ENCODE peak calls at places on chromosomes 3 and 15, in five cellular contexts. D is WTC11, G is HCT116, O is GM12878, J is HepG2. W is an unnamed sample.

GRCh38 chr15:100723323-100723801 is 121.0 kb downstream of the ASB7 start:
- DNase-seq in D (no peak), G (peak), O (no peak), J (no peak), W (no peak)

GRCh38 chr3:187360523-187361060 is 7.6 kb upstream of the RTP4 start:
- DNase-seq in D (no peak), G (no peak), O (no peak), J (no peak), W (no peak)

GRCh38 chr15:100285641-100286295 is 56.0 kb downstream of the ADAMTS17 start:
- DNase-seq in D (no peak), G (no peak), O (no peak), J (no peak), W (no peak)

GRCh38 chr3:99753268-99753975 is 64.2 kb upstream of the CMSS1 start:
- DNase-seq in D (peak), G (peak), O (peak), J (peak), W (peak)

GRCh38 chr3:123733805-123734526 is 149.1 kb upstream of the HACD2 start:
- DNase-seq in D (no peak), G (no peak), O (no peak), J (peak), W (no peak)

GRCh38 chr3:42964286-42964685 is 14.8 kb upstream of the GASK1A start:
- DNase-seq in D (no peak), G (no peak), O (no peak), J (no peak), W (no peak)

GRCh38 chr15:64197425-64197824 is 34.6 kb upstream of the PPIB start:
- DNase-seq in D (no peak), G (no peak), O (no peak), J (no peak), W (no peak)

GRCh38 chr15:44536298-44536961 is 517 bp upstream of the EIF3J start:
- DNase-seq in D (peak), G (peak), O (no peak), J (peak), W (no peak)

GRCh38 chr15:65189102-65189740 is 4.1 kb upstream of the CLPX start:
- DNase-seq in D (peak), G (peak), O (no peak), J (peak), W (peak)

GRCh38 chr3:162391301-162391700 is 894.7 kb downstream of the OTOL1 start:
- DNase-seq in D (no peak), G (no peak), O (no peak), J (no peak), W (no peak)

GRCh38 chr3:136984837-136985236 is 27.1 kb downstream of the IL20RB start:
- DNase-seq in D (no peak), G (no peak), O (no peak), J (no peak), W (no peak)

GRCh38 chr15:62928996-62929350 is 113.6 kb upstream of the TPM1 start:
- DNase-seq in D (no peak), G (peak), O (no peak), J (peak), W (no peak)

GRCh38 chr3:69004183-69004582 is 9.3 kb downstream of the EOGT start:
- DNase-seq in D (no peak), G (no peak), O (no peak), J (no peak), W (no peak)

GRCh38 chr3:81580399-81580798 is 181.0 kb downstream of the GBE1 start:
- DNase-seq in D (no peak), G (no peak), O (no peak), J (no peak), W (no peak)

GRCh38 chr3:18425641-18426403 is 683 bp upstream of the SATB1 start:
- DNase-seq in D (peak), G (no peak), O (no peak), J (no peak), W (peak)

GRCh38 chr15:26439681-26440080 is 333.2 kb downstream of the GABRB3 start:
- DNase-seq in D (no peak), G (no peak), O (no peak), J (no peak), W (no peak)

GRCh38 chr3:127534564-127534963 is 56.0 kb downstream of the TPRA1 start:
- DNase-seq in D (no peak), G (no peak), O (no peak), J (no peak), W (no peak)

GRCh38 chr15:40471778-40472130 is 970 bp downstream of the CHST14 start:
- DNase-seq in D (peak), G (no peak), O (no peak), J (peak), W (no peak)

GRCh38 chr3:127209155-127209839 is 16.4 kb downstream of the PRR23E start:
- DNase-seq in D (no peak), G (no peak), O (no peak), J (no peak), W (no peak)

GRCh38 chr3:62665627-62666433 is 209.4 kb downstream of the CADPS start:
- DNase-seq in D (peak), G (peak), O (peak), J (peak), W (peak)

GRCh38 chr3:58679451-58679850 is 12.9 kb upstream of the FAM3D start:
- DNase-seq in D (no peak), G (no peak), O (no peak), J (no peak), W (no peak)

GRCh38 chr15:94793641-94794040 is 562.3 kb downstream of the MCTP2 start:
- DNase-seq in D (no peak), G (no peak), O (no peak), J (no peak), W (no peak)

GRCh38 chr3:57130426-57131209 is 34.5 kb downstream of the IL17RD start:
- DNase-seq in D (peak), G (no peak), O (no peak), J (no peak), W (no peak)

GRCh38 chr3:101873619-101874018 is 24.3 kb downstream of the NFKBIZ start:
- DNase-seq in D (no peak), G (no peak), O (no peak), J (no peak), W (no peak)

GRCh38 chr15:88650556-88650955 is 11.7 kb downstream of the ISG20 start:
- DNase-seq in D (no peak), G (no peak), O (no peak), J (no peak), W (no peak)

GRCh38 chr3:139646505-139646904 is 31.3 kb downstream of the NMNAT3 start:
- DNase-seq in D (no peak), G (no peak), O (no peak), J (no peak), W (no peak)

GRCh38 chr3:27219127-27219860 is 149.9 kb downstream of the NEK10 start:
- DNase-seq in D (no peak), G (no peak), O (no peak), J (no peak), W (no peak)

GRCh38 chr15:55993804-55994539 is 560 bp upstream of the NEDD4 start:
- DNase-seq in D (peak), G (peak), O (no peak), J (peak), W (peak)

GRCh38 chr3:180383332-180384020 is 218.5 kb upstream of the TTC14 start:
- DNase-seq in D (no peak), G (no peak), O (no peak), J (no peak), W (peak)

GRCh38 chr3:56251343-56251945 is 216.8 kb downstream of the ERC2 start:
- DNase-seq in D (peak), G (peak), O (peak), J (peak), W (peak)

GRCh38 chr15:73225358-73226015 is 143.3 kb downstream of the HCN4 start:
- DNase-seq in D (peak), G (no peak), O (no peak), J (no peak), W (peak)

GRCh38 chr3:43686333-43686699 is 4.4 kb upstream of the ABHD5 start:
- DNase-seq in D (no peak), G (no peak), O (no peak), J (no peak), W (no peak)

GRCh38 chr3:13234664-13235063 is 161.4 kb upstream of the IQSEC1 start:
- DNase-seq in D (no peak), G (no peak), O (no peak), J (no peak), W (no peak)

GRCh38 chr3:54307616-54308180 is 185.3 kb downstream of the CACNA2D3 start:
- DNase-seq in D (no peak), G (no peak), O (no peak), J (no peak), W (no peak)

GRCh38 chr15:59537384-59537783 is 74.2 kb upstream of the GCNT3 start:
- DNase-seq in D (no peak), G (no peak), O (no peak), J (no peak), W (no peak)

GRCh38 chr15:59536553-59536952 is 75.0 kb upstream of the GCNT3 start:
- DNase-seq in D (no peak), G (no peak), O (no peak), J (no peak), W (no peak)

GRCh38 chr15:59539799-59540198 is 71.8 kb upstream of the GCNT3 start:
- DNase-seq in D (no peak), G (no peak), O (no peak), J (no peak), W (no peak)

GRCh38 chr15:59540654-59541053 is 70.9 kb upstream of the GCNT3 start:
- DNase-seq in D (no peak), G (no peak), O (no peak), J (no peak), W (no peak)

DNA sequence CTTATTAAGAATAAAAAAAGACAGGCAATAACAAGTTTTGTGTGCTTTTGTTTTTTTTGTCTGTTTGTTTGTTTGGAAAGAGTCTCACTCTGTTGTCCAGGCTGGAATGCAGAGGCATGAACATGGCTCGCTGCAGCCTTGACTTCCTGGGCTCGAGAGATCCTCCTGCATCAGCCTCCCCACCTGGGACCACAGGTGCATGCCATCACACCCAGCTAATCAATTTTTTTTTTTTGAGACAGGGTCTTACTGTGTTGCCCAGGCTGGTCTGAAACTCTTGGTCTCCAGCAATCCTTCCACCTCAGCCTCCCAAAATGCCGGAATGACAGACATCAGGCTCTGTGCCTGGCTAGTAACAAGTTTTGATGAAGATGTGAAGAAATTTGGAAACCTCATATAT is 73.1 kb upstream of the GCNT3 start:
- DNase-seq in D (no peak), G (no peak), O (no peak), J (no peak), W (no peak)
- TF ChIP-seq MAX in D (no peak), G (no peak), O (no peak), J (no peak), W (no peak)

GRCh38 chr3:185175370-185175987 is 22.6 kb upstream of the C3orf70 start:
- DNase-seq in D (peak), G (no peak), O (peak), J (peak), W (peak)
- TF ChIP-seq MAX in D (peak), G (no peak), O (no peak), J (peak), W (peak)

GRCh38 chr15:33067456-33067855 is 127.1 kb downstream of the FMN1 start:
- DNase-seq in D (no peak), G (no peak), O (no peak), J (no peak), W (no peak)

GRCh38 chr15:33066584-33066983 is 127.9 kb downstream of the FMN1 start:
- DNase-seq in D (no peak), G (no peak), O (no peak), J (no peak), W (no peak)

GRCh38 chr15:33068531-33068990 is 126.0 kb downstream of the FMN1 start:
- DNase-seq in D (no peak), G (no peak), O (no peak), J (peak), W (no peak)

GRCh38 chr15:33068007-33068441 is 126.5 kb downstream of the FMN1 start:
- DNase-seq in D (peak), G (no peak), O (no peak), J (peak), W (peak)

GRCh38 chr15:33064878-33065277 is 129.6 kb downstream of the FMN1 start:
- DNase-seq in D (no peak), G (no peak), O (no peak), J (no peak), W (no peak)
- TF ChIP-seq MAX in D (no peak), G (no peak), O (no peak), J (no peak), W (no peak)

GRCh38 chr3:50095352-50095998 is 6.8 kb downstream of the RBM5 start:
- DNase-seq in D (no peak), G (no peak), O (no peak), J (no peak), W (no peak)

GRCh38 chr3:50102558-50102957 is 13.8 kb downstream of the RBM5 start:
- DNase-seq in D (no peak), G (no peak), O (no peak), J (no peak), W (no peak)

GRCh38 chr3:50100956-50101845 is 12.5 kb downstream of the RBM5 start:
- DNase-seq in D (no peak), G (no peak), O (no peak), J (no peak), W (no peak)
- TF ChIP-seq MAX in D (no peak), G (no peak), O (no peak), J (no peak), W (no peak)

GRCh38 chr3:188403404-188403803 is 249.4 kb downstream of the LPP start:
- DNase-seq in D (no peak), G (no peak), O (no peak), J (no peak), W (no peak)

GRCh38 chr3:188404701-188405100 is 250.7 kb downstream of the LPP start:
- DNase-seq in D (no peak), G (no peak), O (no peak), J (no peak), W (no peak)

GRCh38 chr3:188404124-188404523 is 250.2 kb downstream of the LPP start:
- DNase-seq in D (no peak), G (no peak), O (no peak), J (no peak), W (no peak)

GRCh38 chr3:188411750-188412149 is 257.8 kb downstream of the LPP start:
- DNase-seq in D (no peak), G (no peak), O (no peak), J (no peak), W (no peak)

GRCh38 chr3:188407158-188407880 is 253.4 kb downstream of the LPP start:
- DNase-seq in D (no peak), G (no peak), O (no peak), J (no peak), W (no peak)
- TF ChIP-seq MAX in D (no peak), G (no peak), O (no peak), J (no peak), W (no peak)

GRCh38 chr3:186044973-186045372 is 63.9 kb downstream of the ETV5 start:
- DNase-seq in D (no peak), G (no peak), O (no peak), J (peak), W (no peak)

GRCh38 chr3:186044427-186044826 is 64.5 kb downstream of the ETV5 start:
- DNase-seq in D (no peak), G (no peak), O (no peak), J (peak), W (no peak)

GRCh38 chr3:186046838-186047237 is 62.1 kb downstream of the ETV5 start:
- DNase-seq in D (no peak), G (no peak), O (no peak), J (no peak), W (no peak)

GRCh38 chr3:186042036-186042435 is 66.9 kb downstream of the ETV5 start:
- DNase-seq in D (no peak), G (no peak), O (no peak), J (no peak), W (no peak)

GRCh38 chr3:186042521-186043202 is 66.2 kb downstream of the ETV5 start:
- DNase-seq in D (no peak), G (no peak), O (no peak), J (no peak), W (no peak)
- TF ChIP-seq MAX in D (no peak), G (no peak), O (no peak), J (no peak), W (no peak)

DNA sequence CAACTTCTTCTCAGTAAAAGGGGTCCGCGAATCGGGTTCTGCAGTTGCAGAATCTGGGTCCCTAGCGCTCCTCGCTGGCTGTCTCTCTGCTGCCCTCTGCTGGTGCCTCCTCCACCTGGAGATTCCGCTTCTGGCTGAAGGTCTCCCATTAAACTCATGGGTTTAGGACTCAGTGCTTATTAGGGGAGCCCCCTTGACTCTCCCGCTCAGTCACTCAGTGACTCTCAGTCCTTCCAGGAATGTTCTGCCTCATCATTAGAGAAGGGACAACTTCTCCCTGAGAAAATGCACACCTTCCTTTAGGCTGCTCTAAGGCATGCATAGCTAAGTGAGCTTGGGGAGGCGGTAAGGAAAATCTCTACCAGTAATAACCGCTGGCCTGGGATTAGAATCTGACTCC is 7.1 kb downstream of the CPN2 start:
- DNase-seq in D (peak), G (peak), O (no peak), J (peak), W (peak)
- TF ChIP-seq MAX in D (no peak), G (no peak), O (no peak), J (no peak), W (no peak)

GRCh38 chr3:82927309-82928253 is 1166.1 kb upstream of the GBE1 start:
- DNase-seq in D (no peak), G (no peak), O (no peak), J (peak), W (no peak)
- TF ChIP-seq MAX in D (no peak), G (no peak), O (no peak), J (no peak), W (no peak)

DNA sequence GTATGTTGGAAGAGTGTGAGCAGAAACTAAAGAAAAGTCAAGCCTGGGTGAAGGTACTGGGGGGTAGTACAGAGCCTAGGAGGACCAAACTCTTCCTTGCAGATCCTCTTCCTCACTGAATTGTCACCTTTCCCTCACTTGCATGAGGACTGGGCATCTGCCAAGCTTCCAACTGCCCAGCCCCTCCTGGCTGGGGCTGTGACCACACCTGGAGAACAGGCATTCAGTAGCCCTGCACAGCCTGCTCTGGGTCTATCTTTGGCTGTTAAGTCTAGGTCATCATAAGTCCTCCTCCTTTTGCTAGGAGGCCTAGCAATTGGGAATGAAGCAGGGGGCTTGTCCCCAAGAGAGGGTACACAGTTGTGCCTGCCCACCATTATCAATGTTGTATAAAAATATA is 55.2 kb downstream of the CAPN7 start:
- DNase-seq in D (no peak), G (no peak), O (no peak), J (no peak), W (no peak)
- TF ChIP-seq MAX in D (no peak), G (no peak), O (no peak), J (no peak), W (no peak)

DNA sequence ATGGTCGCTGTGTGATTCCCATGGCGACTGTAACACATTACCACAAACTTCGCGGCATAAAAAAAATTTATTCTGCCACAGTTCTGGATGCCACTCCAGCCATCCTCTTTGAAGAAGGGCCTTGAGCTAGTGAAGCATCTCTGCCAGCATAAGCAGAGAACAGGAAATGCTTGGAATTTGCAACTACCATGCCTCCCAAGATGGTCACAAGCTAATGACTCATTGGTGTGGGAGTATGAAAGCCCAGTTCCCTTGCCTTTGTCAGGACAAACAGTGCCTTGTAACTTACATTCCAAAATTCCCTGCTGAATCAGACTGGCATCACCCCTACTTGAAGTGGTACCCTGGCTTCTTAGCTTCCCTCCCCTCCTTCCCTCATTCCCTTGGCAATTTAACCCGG is 129.7 kb downstream of the PROS1 start:
- DNase-seq in D (no peak), G (peak), O (no peak), J (no peak), W (no peak)
- TF ChIP-seq MAX in D (no peak), G (no peak), O (no peak), J (no peak), W (no peak)